ENCODE peak calls at places on chromosome 21, in seven cellular contexts. S, E, B, G, C, A and F are unnamed samples.

GRCh38 chr21:41490330-41490729 is 17.6 kb downstream of the TMPRSS2 start:
- DNase-seq in S (no peak), E (no peak), B (no peak), G (no peak), C (no peak), A (no peak), F (no peak)

GRCh38 chr21:43819511-43820405 is 30.4 kb downstream of the RRP1 start:
- DNase-seq in S (no peak), E (no peak), B (no peak), G (no peak), C (no peak), A (no peak), F (no peak)

GRCh38 chr21:16305686-16306085 is 575.9 kb downstream of the USP25 start:
- DNase-seq in S (no peak), E (peak), B (no peak), G (no peak), C (peak), A (no peak), F (no peak)

GRCh38 chr21:37582613-37583012 is 216.0 kb downstream of the DYRK1A start:
- DNase-seq in S (no peak), E (peak), B (no peak), G (no peak), C (peak), A (peak), F (no peak)

GRCh38 chr21:28821276-28822063 is 171.2 kb downstream of the LTN1 start:
- DNase-seq in S (no peak), E (no peak), B (no peak), G (no peak), C (no peak), A (no peak), F (no peak)

GRCh38 chr21:37815893-37816292 is 100.4 kb downstream of the KCNJ6 start:
- DNase-seq in S (no peak), E (no peak), B (no peak), G (no peak), C (no peak), A (no peak), F (no peak)

GRCh38 chr21:38567577-38568360 is 69.5 kb upstream of the ERG start:
- DNase-seq in S (no peak), E (peak), B (no peak), G (no peak), C (peak), A (peak), F (no peak)

GRCh38 chr21:42539931-42540343 is 26.3 kb downstream of the SLC37A1 start:
- DNase-seq in S (no peak), E (no peak), B (no peak), G (no peak), C (no peak), A (no peak), F (no peak)

GRCh38 chr21:16302851-16303282 is 573.1 kb downstream of the USP25 start:
- DNase-seq in S (peak), E (peak), B (no peak), G (no peak), C (peak), A (peak), F (no peak)

GRCh38 chr21:42051788-42052187 is 19.3 kb upstream of the UMODL1 start:
- DNase-seq in S (no peak), E (no peak), B (no peak), G (no peak), C (no peak), A (no peak), F (peak)

GRCh38 chr21:42559326-42559725 is 45.7 kb downstream of the SLC37A1 start:
- DNase-seq in S (no peak), E (no peak), B (no peak), G (peak), C (no peak), A (no peak), F (no peak)

GRCh38 chr21:44038063-44038462 is 26.0 kb downstream of the TRAPPC10 start:
- DNase-seq in S (no peak), E (no peak), B (no peak), G (no peak), C (no peak), A (no peak), F (no peak)

DNA sequence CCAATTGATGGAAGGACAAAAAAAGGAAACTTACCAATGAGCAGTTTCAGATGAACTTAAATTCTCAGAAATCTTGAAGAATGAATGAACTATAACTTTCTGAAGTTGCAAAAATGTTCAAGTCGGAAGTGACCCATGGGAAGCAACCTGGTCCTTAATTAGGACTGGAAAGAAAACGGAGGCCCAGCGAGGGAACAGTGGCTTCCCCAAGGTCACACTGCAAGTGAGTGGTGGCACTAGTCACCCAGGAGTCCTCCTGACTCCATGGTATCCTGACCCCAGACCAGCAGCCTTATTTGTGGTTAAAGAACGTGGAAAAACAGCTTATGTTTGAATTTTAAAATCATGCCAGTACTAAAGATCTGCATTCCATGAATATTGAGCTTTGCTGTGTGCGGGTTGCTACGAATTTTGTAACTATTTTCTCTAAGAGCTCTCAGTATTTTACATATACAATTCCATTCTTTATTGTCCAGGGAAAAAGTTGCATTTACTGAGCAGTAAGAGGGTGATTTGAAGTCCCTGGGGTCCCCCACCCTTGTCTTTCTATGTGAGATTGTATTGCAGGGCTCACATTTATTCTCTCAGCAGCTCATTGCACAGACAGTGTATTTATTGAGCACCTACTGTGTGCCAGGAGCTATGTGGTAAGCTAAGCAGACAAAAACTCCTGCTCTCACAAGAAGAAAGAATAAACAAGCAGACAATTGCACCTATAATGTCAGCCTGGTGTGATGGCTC is 61.5 kb upstream of the ATP5PO start:
- DNase-seq in S (no peak), E (no peak), B (no peak), G (no peak), C (no peak), A (no peak), F (no peak)
- H3K4me3 ChIP-seq in S (no peak), E (no peak), B (peak), G (no peak), C (no peak), A (no peak), F (no peak)

DNA sequence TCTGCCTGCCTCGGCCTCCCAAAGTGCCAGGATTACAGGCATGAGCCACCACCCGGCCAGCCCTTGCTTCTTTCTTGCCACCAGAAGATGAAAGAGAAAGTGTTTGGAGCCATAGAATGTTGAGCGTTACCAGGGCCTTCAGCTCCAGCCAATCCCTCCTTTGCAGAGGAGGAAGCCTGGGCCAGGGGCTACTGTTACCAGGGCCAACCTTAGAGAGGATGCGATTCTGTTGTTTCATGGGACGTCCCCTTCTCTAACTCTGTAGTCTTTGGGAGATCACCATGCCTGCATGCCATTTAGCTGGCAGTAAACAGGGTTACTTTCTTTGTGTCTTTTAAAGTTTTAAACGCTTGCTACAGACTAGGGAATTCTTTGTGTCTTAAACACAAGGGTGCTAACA is 45.8 kb downstream of the CLDN14 start:
- DNase-seq in S (no peak), E (no peak), B (no peak), G (no peak), C (no peak), A (no peak), F (no peak)
- H3K4me3 ChIP-seq in S (no peak), E (no peak), B (no peak), G (no peak), C (no peak), A (no peak), F (no peak)

DNA sequence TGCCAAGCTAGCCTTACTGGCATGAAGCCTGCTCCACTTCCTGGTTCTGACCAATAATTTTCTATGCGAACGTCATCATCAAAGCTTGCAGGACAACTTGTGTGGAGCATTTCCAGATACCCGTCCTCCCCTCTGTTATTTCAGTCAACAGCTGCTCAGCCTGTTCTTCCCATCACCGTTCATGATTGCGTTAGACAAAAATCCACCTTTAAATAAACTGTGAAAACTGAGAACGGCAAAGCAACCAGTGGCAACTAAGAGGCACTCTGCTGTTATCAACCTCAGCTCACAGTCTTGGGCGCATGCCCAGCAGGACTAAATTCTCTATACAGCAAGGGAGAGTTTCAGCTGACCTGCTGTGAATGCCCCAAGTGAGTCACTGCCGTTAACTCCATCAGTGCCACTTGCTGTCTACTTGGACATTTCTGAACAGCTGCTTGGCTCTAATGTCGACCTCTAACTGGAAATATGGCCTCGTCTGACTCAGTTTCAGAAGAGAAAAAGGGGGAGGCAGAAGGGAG is 207.4 kb upstream of the RUNX1 start:
- DNase-seq in S (peak), E (peak), B (no peak), G (peak), C (peak), A (peak), F (no peak)
- H3K4me3 ChIP-seq in S (no peak), E (peak), B (no peak), G (no peak), C (peak), A (no peak), F (no peak)

GRCh38 chr21:21384977-21385376 is 386.8 kb downstream of the NCAM2 start:
- DNase-seq in S (no peak), E (no peak), B (no peak), G (no peak), C (no peak), A (no peak), F (no peak)
- H3K4me3 ChIP-seq in S (no peak), E (no peak), B (no peak), G (no peak), C (no peak), A (no peak), F (no peak)

GRCh38 chr21:45152265-45152746 is 77.9 kb downstream of the ADARB1 start:
- DNase-seq in S (peak), E (no peak), B (peak), G (peak), C (no peak), A (peak), F (peak)
- H3K4me3 ChIP-seq in S (no peak), E (no peak), B (no peak), G (no peak), C (no peak), A (no peak), F (peak)

GRCh38 chr21:23249760-23250159 is 2251.6 kb downstream of the NCAM2 start:
- DNase-seq in S (no peak), E (no peak), B (no peak), G (no peak), C (no peak), A (no peak), F (no peak)

GRCh38 chr21:23247334-23247733 is 2249.1 kb downstream of the NCAM2 start:
- DNase-seq in S (no peak), E (no peak), B (no peak), G (no peak), C (no peak), A (no peak), F (no peak)

DNA sequence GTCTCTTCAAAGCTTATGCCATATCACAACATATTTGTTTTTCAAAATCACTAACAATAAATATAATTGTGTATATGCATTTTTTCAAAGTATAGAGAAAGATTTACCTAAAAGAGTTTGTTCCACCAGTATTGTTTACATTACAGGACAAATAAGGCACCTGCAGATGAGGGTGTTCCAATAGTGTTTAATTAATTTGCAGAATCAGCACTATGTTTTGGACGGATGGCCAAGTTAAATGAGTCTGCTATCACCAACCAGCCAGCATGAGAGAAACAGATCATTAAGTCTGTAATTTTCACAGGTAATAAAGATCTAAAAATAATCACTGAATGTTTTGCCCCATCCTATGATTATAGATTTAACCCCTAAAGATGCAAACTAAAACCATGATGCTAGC is 2247.0 kb downstream of the NCAM2 start:
- DNase-seq in S (no peak), E (no peak), B (no peak), G (no peak), C (no peak), A (no peak), F (no peak)
- H3K4me3 ChIP-seq in S (no peak), E (no peak), B (no peak), G (no peak), C (no peak), A (no peak), F (no peak)

GRCh38 chr21:26842300-26842699 is 2.9 kb downstream of the ADAMTS1 start:
- DNase-seq in S (no peak), E (peak), B (no peak), G (no peak), C (peak), A (no peak), F (no peak)
- H3K4me3 ChIP-seq in S (no peak), E (peak), B (no peak), G (no peak), C (peak), A (peak), F (peak)

GRCh38 chr21:45482899-45483821 is 59.1 kb downstream of the SLC19A1 start:
- DNase-seq in S (no peak), E (no peak), B (peak), G (no peak), C (no peak), A (no peak), F (no peak)
- H3K4me3 ChIP-seq in S (no peak), E (no peak), B (no peak), G (no peak), C (no peak), A (no peak), F (no peak)

DNA sequence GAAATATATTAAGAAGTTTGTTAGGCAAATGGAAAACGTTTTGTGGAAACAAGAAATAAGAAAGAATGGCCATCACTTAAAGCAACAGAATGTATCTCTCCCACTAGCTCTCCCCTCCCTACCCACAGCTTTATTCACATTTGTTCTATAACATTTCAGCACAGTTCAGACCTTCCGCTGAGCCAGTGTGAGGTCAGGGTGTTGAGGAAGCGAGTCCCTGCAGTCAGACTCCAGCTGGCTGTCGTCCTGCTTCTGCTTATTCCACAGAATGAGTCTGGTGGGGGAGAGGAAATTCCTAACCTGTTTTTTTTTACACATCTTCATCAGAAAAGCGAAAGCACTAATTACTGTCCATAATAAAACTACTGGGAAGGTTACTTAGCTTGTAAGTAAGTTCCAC is 39.1 kb downstream of the MRPL39 start:
- DNase-seq in S (no peak), E (peak), B (no peak), G (peak), C (peak), A (peak), F (no peak)
- H3K4me3 ChIP-seq in S (no peak), E (no peak), B (peak), G (no peak), C (no peak), A (no peak), F (no peak)

DNA sequence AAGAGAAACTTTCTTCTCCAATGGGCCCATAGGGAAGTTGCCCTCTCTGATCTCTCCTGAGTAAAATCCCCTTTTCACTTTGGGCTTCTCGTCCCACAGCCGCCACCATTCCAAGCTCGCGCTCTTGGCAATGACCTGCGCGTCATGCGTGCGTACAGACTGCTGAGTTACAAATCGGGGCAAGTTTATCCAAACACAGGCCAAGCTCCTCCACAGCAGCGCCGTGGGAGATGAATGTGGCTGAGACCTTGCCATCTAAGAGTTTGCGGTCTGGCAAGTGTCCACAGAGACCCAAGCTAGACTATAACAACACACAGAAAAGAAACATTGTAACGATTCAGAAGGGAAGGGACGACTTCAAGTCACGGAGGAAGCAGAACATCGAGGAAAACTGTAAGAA is 116.3 kb upstream of the SOD1 start:
- DNase-seq in S (no peak), E (no peak), B (no peak), G (no peak), C (peak), A (no peak), F (no peak)
- H3K4me3 ChIP-seq in S (no peak), E (no peak), B (no peak), G (no peak), C (no peak), A (no peak), F (no peak)